ENCODE peak calls at places on chromosomes 12 and 14, in nine cellular contexts. S is A549; P is MV-4-11; O is mammary epithelial cell; K is NCI-H524 treated with DMSO at 0.1 percent for 48 hours; M is mesendoderm; W is foreskin fibroblast; H is stimulated activated CD8-positive, alpha-beta memory T cell treated with anti-CD3 and anti-CD28 coated beads, Interleukin-2, amount 100 ng/mL, for 1 hour; G is left ventricle myocardium superior. C is an unnamed sample.

GRCh38 chr14:101126376-101127130 is 223.0 kb upstream of the RTL1 start:
- DNase-seq in K (no peak), P (no peak), H (no peak), M (no peak), G (no peak), O (no peak), W (no peak), S (no peak), C (no peak)

GRCh38 chr14:24315807-24316596 is 4.7 kb downstream of the LTB4R start:
- DNase-seq in M (peak), W (peak), G (peak), O (no peak), P (no peak), H (no peak), S (no peak), K (no peak), C (no peak)

GRCh38 chr12:71755146-71755892 is 656 bp downstream of the RAB21 start:
- DNase-seq in O (peak), S (peak), P (peak), H (peak), G (peak), M (peak), W (peak), K (no peak), C (peak)

GRCh38 chr12:106580671-106581508 is 1.9 kb upstream of the RFX4 start:
- DNase-seq in P (no peak), M (peak), G (no peak), W (no peak), S (no peak), H (no peak), K (no peak), O (no peak), C (no peak)

GRCh38 chr12:31517994-31518393 is 72.9 kb downstream of the DENND5B start:
- DNase-seq in K (no peak), O (no peak), P (no peak), W (peak), G (no peak), M (peak), H (no peak), S (no peak), C (no peak)

GRCh38 chr14:100398044-100398443 is 74.9 kb downstream of the SLC25A47 start:
- DNase-seq in G (no peak), H (no peak), W (no peak), K (no peak), M (peak), P (no peak), S (no peak), O (peak), C (no peak)

GRCh38 chr12:130555628-130556485 is 160.2 kb downstream of the RIMBP2 start:
- DNase-seq in M (no peak), P (no peak), H (no peak), K (no peak), S (no peak), O (no peak), W (no peak), G (no peak), C (no peak)

GRCh38 chr12:114799574-114800487 is 115.9 kb upstream of the TBX3 start:
- DNase-seq in H (no peak), M (no peak), S (no peak), K (no peak), W (peak), O (no peak), P (no peak), G (peak), C (no peak)

GRCh38 chr12:1530592-1531159 is 63.7 kb downstream of the FBXL14 start:
- DNase-seq in O (no peak), M (no peak), P (no peak), S (no peak), W (peak), G (no peak), K (no peak), H (no peak), C (no peak)

GRCh38 chr14:82230748-82231147 is 697.1 kb upstream of the SEL1L start:
- DNase-seq in K (no peak), M (no peak), W (no peak), G (no peak), O (no peak), H (no peak), P (no peak), S (no peak), C (no peak)

GRCh38 chr12:132444957-132445883 is 44.7 kb upstream of the FBRSL1 start:
- DNase-seq in O (no peak), H (peak), K (peak), P (peak), S (no peak), M (no peak), G (peak), W (no peak), C (no peak)

GRCh38 chr14:93103392-93104080 is 12.2 kb downstream of the ITPK1 start:
- DNase-seq in G (peak), H (no peak), S (no peak), P (peak), K (no peak), W (no peak), M (no peak), O (peak), C (no peak)

GRCh38 chr12:52262286-52262685 is 12.2 kb upstream of the KRT86 start:
- DNase-seq in P (no peak), W (no peak), K (no peak), S (no peak), O (no peak), H (no peak), M (no peak), G (no peak), C (no peak)

GRCh38 chr12:93714382-93714781 is 37.2 kb downstream of the CRADD start:
- DNase-seq in H (no peak), G (no peak), O (no peak), S (no peak), M (peak), K (no peak), P (no peak), W (peak), C (no peak)

GRCh38 chr14:27025648-27026047 is 427.8 kb upstream of the NOVA1 start:
- DNase-seq in S (no peak), K (no peak), M (no peak), G (no peak), W (no peak), O (no peak), P (no peak), H (no peak), C (no peak)

GRCh38 chr12:58414398-58414871 is 473.1 kb downstream of the ATP23 start:
- DNase-seq in S (no peak), G (no peak), M (no peak), P (no peak), H (no peak), K (no peak), W (peak), O (peak), C (no peak)

GRCh38 chr14:30005114-30005698 is 77.6 kb upstream of the PRKD1 start:
- DNase-seq in S (peak), K (peak), P (peak), G (no peak), H (no peak), O (peak), W (peak), M (peak), C (no peak)

GRCh38 chr14:102663031-102663430 is 70.6 kb downstream of the RCOR1 start:
- DNase-seq in W (no peak), P (no peak), S (no peak), K (no peak), H (no peak), G (no peak), M (peak), O (no peak), C (no peak)

GRCh38 chr14:93017341-93017797 is 94.4 kb downstream of the CHGA start:
- DNase-seq in G (peak), O (no peak), M (no peak), H (no peak), W (no peak), S (no peak), P (no peak), K (no peak), C (no peak)

GRCh38 chr12:95790912-95791849 is 617 bp upstream of the NTN4 start:
- DNase-seq in M (peak), G (peak), K (no peak), H (no peak), O (peak), S (peak), P (no peak), W (peak), C (peak)

C was measured in tibial artery.